ENCODE peak calls at places on chromosomes 11 and 22, in ten cellular contexts. O, N, W, K, U, T, Y, D, M and H are unnamed samples.

GRCh38 chr11:15216678-15217077 is 102.0 kb downstream of the INSC start:
- DNase-seq in O (no peak), N (no peak), W (no peak), K (no peak), U (no peak), T (no peak), Y (no peak), D (no peak), M (no peak), H (no peak)

GRCh38 chr11:10487002-10487647 is 32.1 kb downstream of the AMPD3 start:
- DNase-seq in O (no peak), N (no peak), W (no peak), K (no peak), U (no peak), T (no peak), Y (no peak), D (no peak), M (no peak), H (no peak)

GRCh38 chr22:27642104-27642800 is 159.3 kb downstream of the MN1 start:
- DNase-seq in O (no peak), N (no peak), W (no peak), K (no peak), U (no peak), T (peak; percentile 10), Y (no peak), D (no peak), M (no peak), H (no peak)

GRCh38 chr22:41834005-41834975 is 1.4 kb downstream of the SREBF2 start:
- DNase-seq in O (no peak), N (peak; percentile 25), W (no peak), K (no peak), U (no peak), T (no peak), Y (no peak), D (no peak), M (no peak), H (no peak)

GRCh38 chr11:57427692-57428082 is 766 bp upstream of the SLC43A3 start:
- DNase-seq in O (peak; percentile 95), N (no peak), W (no peak), K (no peak), U (peak; percentile 55), T (peak; percentile 74), Y (no peak), D (no peak), M (no peak), H (peak; percentile 50)

GRCh38 chr22:50260801-50261614 is 475 bp downstream of the MAPK12 start:
- DNase-seq in O (no peak), N (peak; percentile 83), W (peak; percentile 70), K (peak; percentile 59), U (peak; percentile 54), T (peak; percentile 74), Y (peak; percentile 49), D (no peak), M (no peak), H (no peak)

GRCh38 chr11:12695878-12696277 is 21.7 kb downstream of the TEAD1 start:
- DNase-seq in O (no peak), N (no peak), W (no peak), K (no peak), U (no peak), T (no peak), Y (no peak), D (no peak), M (no peak), H (no peak)

GRCh38 chr11:33086017-33086416 is 46.6 kb downstream of the TCP11L1 start:
- DNase-seq in O (no peak), N (no peak), W (no peak), K (no peak), U (no peak), T (no peak), Y (no peak), D (no peak), M (no peak), H (no peak)

GRCh38 chr22:23831261-23831660 is 7.5 kb downstream of the DERL3 start:
- DNase-seq in O (no peak), N (no peak), W (no peak), K (no peak), U (no peak), T (no peak), Y (no peak), D (no peak), M (no peak), H (no peak)

GRCh38 chr11:73114110-73114834 is 27.8 kb downstream of the FCHSD2 start:
- DNase-seq in O (no peak), N (no peak), W (no peak), K (peak; percentile 86), U (no peak), T (no peak), Y (no peak), D (no peak), M (no peak), H (no peak)

GRCh38 chr11:128232588-128232987 is 354.8 kb downstream of the ETS1 start:
- DNase-seq in O (no peak), N (no peak), W (no peak), K (no peak), U (no peak), T (no peak), Y (no peak), D (no peak), M (no peak), H (no peak)

GRCh38 chr22:32995335-32995734 is 62.8 kb downstream of the SYN3 start:
- DNase-seq in O (no peak), N (no peak), W (peak; percentile 21), K (no peak), U (no peak), T (no peak), Y (no peak), D (no peak), M (no peak), H (no peak)

GRCh38 chr22:42353883-42354727 is 78.1 kb downstream of the NFAM1 start:
- DNase-seq in O (no peak), N (no peak), W (no peak), K (no peak), U (no peak), T (no peak), Y (peak; percentile 27), D (no peak), M (no peak), H (peak; percentile 56)

GRCh38 chr11:17906436-17906835 is 106.4 kb downstream of the SERGEF start:
- DNase-seq in O (no peak), N (no peak), W (peak; percentile 62), K (no peak), U (no peak), T (no peak), Y (no peak), D (no peak), M (no peak), H (no peak)

GRCh38 chr11:30564994-30565393 is 21.2 kb downstream of the MPPED2 start:
- DNase-seq in O (no peak), N (no peak), W (no peak), K (no peak), U (no peak), T (no peak), Y (no peak), D (no peak), M (no peak), H (no peak)

GRCh38 chr11:72962084-72962483 is 147.9 kb downstream of the ATG16L2 start:
- DNase-seq in O (no peak), N (peak; percentile 67), W (no peak), K (no peak), U (no peak), T (peak; percentile 33), Y (no peak), D (no peak), M (no peak), H (no peak)

GRCh38 chr11:63880031-63880841 is 36.7 kb downstream of the RCOR2 start:
- DNase-seq in O (peak; percentile 82), N (peak; percentile 59), W (no peak), K (peak; percentile 48), U (no peak), T (peak; percentile 75), Y (peak; percentile 62), D (no peak), M (no peak), H (peak; percentile 58)

GRCh38 chr11:31702966-31703365 is 108.2 kb downstream of the PAX6 start:
- DNase-seq in O (peak; percentile 26), N (no peak), W (no peak), K (no peak), U (no peak), T (peak; percentile 26), Y (peak; percentile 57), D (no peak), M (no peak), H (no peak)

GRCh38 chr11:27555264-27555663 is 48.7 kb upstream of the LIN7C start:
- DNase-seq in O (no peak), N (no peak), W (no peak), K (no peak), U (no peak), T (no peak), Y (no peak), D (no peak), M (no peak), H (no peak)

GRCh38 chr22:29208879-29209623 is 3.4 kb downstream of the EMID1 start:
- DNase-seq in O (no peak), N (no peak), W (no peak), K (no peak), U (no peak), T (no peak), Y (no peak), D (no peak), M (no peak), H (no peak)

GRCh38 chr22:37229012-37229804 is 14.9 kb downstream of the RAC2 start:
- DNase-seq in O (peak; percentile 59), N (peak; percentile 74), W (no peak), K (peak; percentile 67), U (no peak), T (peak; percentile 86), Y (peak; percentile 76), D (no peak), M (no peak), H (peak; percentile 67)

GRCh38 chr11:128956401-128957203 is 13.9 kb upstream of the TP53AIP1 start:
- DNase-seq in O (peak; percentile 45), N (peak; percentile 91), W (peak; percentile 70), K (peak; percentile 64), U (no peak), T (peak; percentile 61), Y (peak; percentile 75), D (peak; percentile 33), M (no peak), H (peak; percentile 49)

GRCh38 chr11:93072236-93072635 is 102.8 kb downstream of the MTNR1B start:
- DNase-seq in O (no peak), N (no peak), W (no peak), K (no peak), U (no peak), T (no peak), Y (no peak), D (no peak), M (no peak), H (no peak)

GRCh38 chr11:68206211-68206610 is 6.9 kb downstream of the KMT5B start:
- DNase-seq in O (peak; percentile 40), N (peak; percentile 85), W (peak; percentile 67), K (peak; percentile 44), U (no peak), T (peak; percentile 46), Y (peak; percentile 55), D (peak; percentile 33), M (no peak), H (peak; percentile 30)

GRCh38 chr11:46238078-46238966 is 39.1 kb upstream of the CREB3L1 start:
- DNase-seq in O (peak; percentile 43), N (peak; percentile 81), W (peak; percentile 84), K (peak; percentile 32), U (peak; percentile 83), T (peak; percentile 61), Y (peak; percentile 33), D (no peak), M (peak; percentile 42), H (no peak)

GRCh38 chr11:33531743-33532181 is 168.9 kb downstream of the C11orf91 start:
- DNase-seq in O (peak; percentile 98), N (peak; percentile 31), W (no peak), K (no peak), U (no peak), T (peak; percentile 91), Y (peak; percentile 92), D (no peak), M (no peak), H (peak; percentile 96)

GRCh38 chr22:27578937-27579617 is 222.5 kb downstream of the MN1 start:
- DNase-seq in O (no peak), N (no peak), W (no peak), K (no peak), U (no peak), T (peak; percentile 23), Y (no peak), D (no peak), M (no peak), H (no peak)

GRCh38 chr11:117821431-117821830 is 3.1 kb downstream of the FXYD2 start:
- DNase-seq in O (no peak), N (no peak), W (no peak), K (no peak), U (no peak), T (no peak), Y (no peak), D (no peak), M (no peak), H (no peak)